ENCODE peak calls at places on chromosomes 13 and 19, in six cellular contexts. D is NCI-H1092 treated with DMSO at 0.1 percent for 48 hours; A is left ventricle myocardium superior; C is lower lobe of right lung; E is dermis blood vessel endothelial cell; H is stimulated activated CD8-positive, alpha-beta memory T cell treated with anti-CD3 and anti-CD28 coated beads, Interleukin-7, amount 100 ng/mL, for 1 hour. O is an unnamed sample.

GRCh38 chr19:31282346-31282745 is 66.9 kb downstream of the TSHZ3 start:
- DNase-seq in D (no peak), A (no peak), C (no peak), E (no peak), H (no peak), O (no peak)

GRCh38 chr13:83879431-83880171 is 2.7 kb downstream of the SLITRK1 start:
- DNase-seq in D (peak; percentile 32), A (no peak), C (no peak), E (no peak), H (no peak), O (no peak)

GRCh38 chr13:50511877-50512332 is 331.6 kb downstream of the DLEU7 start:
- DNase-seq in D (no peak), A (no peak), C (no peak), E (no peak), H (no peak), O (peak; percentile 39)

GRCh38 chr13:75830842-75831241 is 194.7 kb downstream of the LMO7 start:
- DNase-seq in D (no peak), A (no peak), C (no peak), E (no peak), H (no peak), O (no peak)

GRCh38 chr13:41327994-41328778 is 17.1 kb downstream of the NAA16 start:
- DNase-seq in D (no peak), A (no peak), C (no peak), E (peak; percentile 27), H (no peak), O (no peak)

GRCh38 chr19:19285723-19286122 is 12.6 kb upstream of the TM6SF2 start:
- DNase-seq in D (no peak), A (no peak), C (no peak), E (no peak), H (no peak), O (no peak)

GRCh38 chr13:31204592-31204991 is 4.8 kb downstream of the B3GLCT start:
- DNase-seq in D (no peak), A (no peak), C (no peak), E (peak; percentile 68), H (no peak), O (no peak)

GRCh38 chr19:35828694-35829301 is 16.2 kb upstream of the PRODH2 start:
- DNase-seq in D (no peak), A (peak; percentile 74), C (no peak), E (peak; percentile 81), H (peak; percentile 17), O (peak; percentile 38)

GRCh38 chr13:97280478-97280877 is 58.3 kb downstream of the MBNL2 start:
- DNase-seq in D (no peak), A (no peak), C (no peak), E (peak; percentile 36), H (no peak), O (no peak)

GRCh38 chr13:44191504-44192171 is 182.0 kb upstream of the SERP2 start:
- DNase-seq in D (peak; percentile 57), A (no peak), C (no peak), E (peak; percentile 81), H (no peak), O (peak; percentile 61)

GRCh38 chr13:20411638-20412342 is 113.9 kb downstream of the CRYL1 start:
- DNase-seq in D (no peak), A (no peak), C (no peak), E (no peak), H (no peak), O (no peak)

O was measured in germinal center.